ENCODE peak calls at places on chromosomes 6 and 20, in six cellular contexts. O, S, A, N, L and R are unnamed samples.

GRCh38 chr6:139751179-139751578 is 376.7 kb upstream of the CITED2 start:
- DNase-seq in A (no peak), L (no peak), O (no peak), S (no peak), N (no peak), R (no peak)

GRCh38 chr6:168131464-168132415 is 52.7 kb upstream of the FRMD1 start:
- DNase-seq in O (peak; percentile 14), L (peak; percentile 44), N (no peak), A (no peak), S (peak; percentile 4), R (peak; percentile 73)

GRCh38 chr6:20540683-20541082 is 6.4 kb downstream of the CDKAL1 start:
- DNase-seq in O (no peak), N (no peak), L (no peak), S (no peak), A (no peak), R (no peak)

GRCh38 chr6:167219967-167220512 is 62.3 kb upstream of the GPR31 start:
- DNase-seq in S (no peak), O (no peak), A (no peak), L (no peak), N (no peak), R (no peak)

GRCh38 chr6:108942556-108943492 is 94.6 kb downstream of the ARMC2 start:
- DNase-seq in S (no peak), A (peak; percentile 53), L (no peak), N (no peak), O (no peak), R (no peak)

GRCh38 chr6:135280375-135281136 is 99.4 kb downstream of the MYB start:
- DNase-seq in S (no peak), L (no peak), A (no peak), N (no peak), O (peak; percentile 84), R (no peak)

GRCh38 chr6:123926000-123926399 is 122.3 kb downstream of the NKAIN2 start:
- DNase-seq in N (no peak), L (no peak), A (no peak), O (peak; percentile 64), S (no peak), R (no peak)

GRCh38 chr6:147274012-147274411 is 69.8 kb downstream of the STXBP5 start:
- DNase-seq in L (no peak), S (no peak), A (no peak), N (no peak), O (no peak), R (no peak)

GRCh38 chr20:43941476-43942212 is 27.0 kb downstream of the TOX2 start:
- DNase-seq in O (no peak), N (no peak), S (no peak), A (no peak), L (no peak), R (no peak)

GRCh38 chr20:50054626-50055511 is 58.1 kb downstream of the UBE2V1 start:
- DNase-seq in S (peak; percentile 37), L (no peak), O (peak; percentile 34), A (no peak), N (peak; percentile 81), R (no peak)

GRCh38 chr6:150740453-150740852 is 125.0 kb upstream of the MTHFD1L start:
- DNase-seq in N (no peak), L (no peak), O (no peak), S (no peak), A (no peak), R (no peak)

GRCh38 chr6:81767163-81768000 is 14.9 kb upstream of the TENT5A start:
- DNase-seq in O (peak; percentile 30), A (no peak), L (no peak), N (no peak), S (peak; percentile 74), R (no peak)

GRCh38 chr6:35969676-35970075 is 48.8 kb upstream of the SRPK1 start:
- DNase-seq in S (no peak), O (no peak), N (no peak), A (no peak), L (no peak), R (no peak)

GRCh38 chr20:31835977-31836852 is 9.2 kb downstream of the FOXS1 start:
- DNase-seq in O (peak; percentile 85), L (no peak), N (peak; percentile 18), A (no peak), S (peak; percentile 78), R (peak; percentile 94)

GRCh38 chr6:170152989-170153388 is 137.9 kb downstream of the DLL1 start:
- DNase-seq in A (no peak), O (no peak), N (no peak), L (peak; percentile 52), S (peak; percentile 66), R (no peak)

GRCh38 chr6:145836170-145836569 is 21.6 kb upstream of the FBXO30 start:
- DNase-seq in N (no peak), S (no peak), O (peak; percentile 89), A (no peak), L (no peak), R (no peak)

GRCh38 chr6:81834141-81834621 is 81.7 kb upstream of the TENT5A start:
- DNase-seq in L (no peak), A (no peak), N (no peak), S (peak; percentile 22), O (peak; percentile 86), R (no peak)

GRCh38 chr6:29926795-29927427 is 15.4 kb upstream of the HLA-A start:
- DNase-seq in L (peak; percentile 77), O (peak; percentile 74), S (peak; percentile 87), A (peak; percentile 84), N (no peak), R (peak; percentile 89)

GRCh38 chr6:168029459-168030217 is 32.2 kb downstream of the KIF25 start:
- DNase-seq in A (no peak), S (no peak), O (no peak), L (no peak), N (peak; percentile 61), R (no peak)

GRCh38 chr20:48728042-48728837 is 99.6 kb downstream of the PREX1 start:
- DNase-seq in O (no peak), S (no peak), N (peak; percentile 93), L (no peak), A (no peak), R (no peak)

GRCh38 chr6:3822747-3823445 is 26.3 kb upstream of the FAM50B start:
- DNase-seq in L (no peak), N (no peak), O (peak; percentile 67), S (peak; percentile 17), A (no peak), R (no peak)

GRCh38 chr6:2230659-2231277 is 14.6 kb downstream of the GMDS start:
- DNase-seq in S (no peak), N (no peak), A (no peak), L (no peak), O (no peak), R (no peak)

GRCh38 chr20:52332649-52333048 is 141.1 kb upstream of the ZFP64 start:
- DNase-seq in O (no peak), N (no peak), L (no peak), A (no peak), S (no peak), R (no peak)

GRCh38 chr6:127879685-127880084 is 21.2 kb downstream of the THEMIS start:
- DNase-seq in N (peak; percentile 8), A (no peak), O (peak; percentile 56), L (peak; percentile 81), S (no peak), R (no peak)

GRCh38 chr6:151822252-151823111 is 15.0 kb downstream of the ESR1 start:
- DNase-seq in S (no peak), L (no peak), A (no peak), N (no peak), O (no peak), R (no peak)

GRCh38 chr6:25699649-25700048 is 47.6 kb downstream of the SCGN start:
- DNase-seq in S (no peak), O (no peak), L (no peak), A (no peak), N (no peak), R (no peak)

GRCh38 chr20:1888796-1889463 is 6.3 kb upstream of the SIRPA start:
- DNase-seq in O (peak; percentile 69), S (no peak), N (no peak), A (no peak), L (no peak), R (no peak)

GRCh38 chr6:118774596-118774995 is 119.4 kb upstream of the ASF1A start:
- DNase-seq in O (no peak), S (no peak), N (no peak), A (no peak), L (no peak), R (no peak)

GRCh38 chr6:141123084-141123483 is 1009.6 kb upstream of the GJE1 start:
- DNase-seq in N (no peak), L (no peak), A (no peak), O (no peak), S (no peak), R (no peak)

GRCh38 chr20:55333798-55334197 is 671.5 kb downstream of the CBLN4 start:
- DNase-seq in S (no peak), O (no peak), N (no peak), L (no peak), A (no peak), R (no peak)

GRCh38 chr20:58480455-58481356 is 34.5 kb downstream of the APCDD1L start:
- DNase-seq in S (no peak), A (no peak), L (no peak), N (no peak), O (no peak), R (no peak)

GRCh38 chr20:37295001-37295400 is 5.5 kb downstream of the MANBAL start:
- DNase-seq in O (peak; percentile 99), A (no peak), N (no peak), L (no peak), S (no peak), R (no peak)

GRCh38 chr6:141808662-141809061 is 324.1 kb upstream of the GJE1 start:
- DNase-seq in O (no peak), L (no peak), N (no peak), A (no peak), S (no peak), R (no peak)

GRCh38 chr6:52942221-52942620 is 32.7 kb upstream of the GSTA3 start:
- DNase-seq in A (no peak), S (no peak), L (no peak), N (no peak), O (no peak), R (no peak)

GRCh38 chr6:33161354-33162320 is 30.6 kb downstream of the COL11A2 start:
- DNase-seq in A (peak; percentile 84), L (peak; percentile 86), S (peak; percentile 79), O (peak; percentile 25), N (peak; percentile 32), R (peak; percentile 96)

GRCh38 chr6:157877573-157878011 is 54.5 kb downstream of the SNX9 start:
- DNase-seq in S (no peak), A (no peak), O (no peak), N (no peak), L (no peak), R (no peak)

GRCh38 chr20:63223121-63223825 is 7.3 kb upstream of the YTHDF1 start:
- DNase-seq in N (no peak), O (peak; percentile 21), S (no peak), A (peak; percentile 39), L (peak; percentile 81), R (no peak)

GRCh38 chr6:29628419-29629281 is 4.3 kb downstream of the GABBR1 start:
- DNase-seq in S (peak; percentile 66), L (peak; percentile 93), O (peak; percentile 64), A (peak; percentile 55), N (peak; percentile 66), R (peak; percentile 90)